ENCODE peak calls at places on chromosomes 16 and 17, in nine cellular contexts. N is bronchial epithelial cell; C is effector memory CD4-positive, alpha-beta T cell; U is BE2C; L is cardiac muscle cell; W is GM06990; K is mucosa of descending colon; X is colonic mucosa; M is CD8-positive, alpha-beta T cell. O is an unnamed sample. For H3K36me3, the result is how much of the 10 kb centered on the place peaks cover.

GRCh38 chr17:31561469-31562412 is 170.3 kb downstream of the RAB11FIP4 start:
- DNase-seq in N (no peak), C (no peak), U (no peak), L (no peak), W (no peak), K (no peak), X (peak), M (no peak), O (no peak)

GRCh38 chr16:56776562-56776961 is 46.6 kb downstream of the NUP93 start:
- DNase-seq in N (peak), C (no peak), U (peak), L (peak), W (no peak), K (no peak), X (no peak), M (no peak), O (peak)

GRCh38 chr16:81523387-81524115 is 78.9 kb downstream of the CMIP start:
- DNase-seq in N (peak), C (peak), U (no peak), L (peak), W (no peak), K (peak), X (no peak), M (no peak), O (peak)

GRCh38 chr17:14004927-14005630 is 64.2 kb upstream of the COX10 start:
- DNase-seq in N (peak), C (no peak), U (no peak), L (no peak), W (no peak), K (no peak), X (no peak), M (no peak), O (no peak)

GRCh38 chr17:65487990-65488389 is 73.5 kb downstream of the AXIN2 start:
- DNase-seq in N (no peak), C (no peak), U (no peak), L (no peak), W (no peak), K (no peak), X (no peak), M (no peak), O (no peak)

GRCh38 chr17:10059684-10060211 is 138.7 kb downstream of the GAS7 start:
- DNase-seq in N (no peak), C (no peak), U (no peak), L (peak), W (peak), K (no peak), X (no peak), M (no peak), O (no peak)

GRCh38 chr17:19510903-19511302 is 22.8 kb upstream of the SLC47A1 start:
- DNase-seq in N (no peak), C (no peak), U (no peak), L (no peak), W (no peak), K (no peak), X (no peak), M (no peak), O (no peak)

GRCh38 chr17:52965856-52966255 is 807.3 kb upstream of the CA10 start:
- DNase-seq in N (no peak), C (no peak), U (no peak), L (no peak), W (no peak), K (no peak), X (no peak), M (no peak), O (no peak)

GRCh38 chr16:13307861-13308260 is 406.5 kb downstream of the SHISA9 start:
- DNase-seq in N (no peak), C (no peak), U (no peak), L (no peak), W (no peak), K (no peak), X (no peak), M (no peak), O (no peak)

GRCh38 chr16:20918486-20919239 is 18.1 kb downstream of the LYRM1 start:
- DNase-seq in N (no peak), C (no peak), U (no peak), L (peak), W (no peak), K (no peak), X (no peak), M (no peak), O (peak)

GRCh38 chr17:74070374-74070773 is 133.1 kb upstream of the RPL38 start:
- DNase-seq in N (no peak), C (no peak), U (no peak), L (no peak), W (no peak), K (no peak), X (no peak), M (no peak), O (no peak)

GRCh38 chr16:66525396-66526180 is 24.3 kb downstream of the TK2 start:
- DNase-seq in N (no peak), C (no peak), U (no peak), L (peak), W (no peak), K (no peak), X (no peak), M (no peak), O (no peak)

GRCh38 chr16:85428899-85429775 is 184.0 kb upstream of the GSE1 start:
- DNase-seq in N (no peak), C (no peak), U (peak), L (no peak), W (no peak), K (peak), X (peak), M (no peak), O (peak)

GRCh38 chr17:64477849-64478248 is 19.0 kb downstream of the POLG2 start:
- DNase-seq in N (no peak), C (no peak), U (no peak), L (no peak), W (no peak), K (no peak), X (no peak), M (no peak), O (no peak)

GRCh38 chr16:71311553-71312158 is 22.5 kb upstream of the CMTR2 start:
- DNase-seq in N (no peak), C (no peak), U (peak), L (peak), W (peak), K (no peak), X (no peak), M (no peak), O (no peak)

GRCh38 chr17:71613996-71614395 is 506.8 kb upstream of the SOX9 start:
- DNase-seq in N (no peak), C (no peak), U (no peak), L (no peak), W (no peak), K (no peak), X (no peak), M (no peak), O (no peak)

GRCh38 chr17:49035470-49036269 is 38.5 kb downstream of the IGF2BP1 start:
- DNase-seq in N (no peak), C (no peak), U (peak), L (peak), W (peak), K (no peak), X (peak), M (no peak), O (peak)

GRCh38 chr16:526181-527014 is 1.1 kb upstream of the CAPN15 start:
- DNase-seq in N (peak), C (no peak), U (peak), L (peak), W (no peak), K (no peak), X (no peak), M (no peak), O (no peak)

GRCh38 chr17:73255671-73256181 is 6.0 kb downstream of the CPSF4L start:
- DNase-seq in N (peak), C (no peak), U (peak), L (peak), W (peak), K (no peak), X (peak), M (peak), O (no peak)

GRCh38 chr16:82386771-82387170 is 216.7 kb upstream of the MPHOSPH6 start:
- DNase-seq in N (no peak), C (no peak), U (no peak), L (no peak), W (no peak), K (no peak), X (no peak), M (no peak), O (no peak)

GRCh38 chr16:88783391-88784073 is 1.5 kb downstream of the PIEZO1 start:
- DNase-seq in N (peak), C (no peak), U (no peak), L (peak), W (no peak), K (peak), X (peak), M (no peak), O (no peak)

GRCh38 chr16:29989111-29989858 is 6.1 kb downstream of the HIRIP3 start:
- DNase-seq in N (no peak), C (no peak), U (no peak), L (no peak), W (no peak), K (no peak), X (no peak), M (no peak), O (no peak)

GRCh38 chr16:65480276-65480675 is 358.4 kb upstream of the CDH11 start:
- DNase-seq in N (no peak), C (no peak), U (no peak), L (no peak), W (no peak), K (no peak), X (no peak), M (no peak), O (no peak)

GRCh38 chr16:88923450-88923849 is 53.6 kb downstream of the CBFA2T3 start:
- DNase-seq in N (no peak), C (no peak), U (no peak), L (no peak), W (no peak), K (no peak), X (no peak), M (no peak), O (no peak)

GRCh38 chr16:85991425-85991824 is 92.5 kb downstream of the IRF8 start:
- DNase-seq in N (no peak), C (no peak), U (no peak), L (no peak), W (no peak), K (no peak), X (no peak), M (no peak), O (no peak)

GRCh38 chr16:81140930-81141780 is 45.0 kb upstream of the GCSH start:
- DNase-seq in N (no peak), C (no peak), U (no peak), L (no peak), W (no peak), K (no peak), X (no peak), M (no peak), O (no peak)

GRCh38 chr17:51013322-51013721 is 107.3 kb downstream of the SPAG9 start:
- DNase-seq in N (no peak), C (no peak), U (no peak), L (no peak), W (no peak), K (no peak), X (no peak), M (no peak), O (no peak)

GRCh38 chr16:55326261-55326802 is 2.3 kb downstream of the IRX6 start:
- DNase-seq in N (no peak), C (no peak), U (no peak), L (no peak), W (no peak), K (no peak), X (no peak), M (no peak), O (no peak)

GRCh38 chr17:42018339-42018738 is 1.1 kb upstream of the DNAJC7 start:
- DNase-seq in N (no peak), C (no peak), U (no peak), L (no peak), W (no peak), K (no peak), X (no peak), M (no peak), O (no peak)

GRCh38 chr17:7842950-7843535 is 9.0 kb downstream of the KDM6B start:
- DNase-seq in N (peak), C (no peak), U (peak), L (peak), W (no peak), K (peak), X (peak), M (peak), O (peak)

GRCh38 chr17:29625037-29625750 is 2.5 kb upstream of the CORO6 start:
- DNase-seq in N (peak), C (no peak), U (peak), L (peak), W (no peak), K (no peak), X (no peak), M (no peak), O (no peak)

GRCh38 chr17:28734712-28735241 is 6.2 kb downstream of the NEK8 start:
- DNase-seq in N (no peak), C (no peak), U (no peak), L (no peak), W (no peak), K (peak), X (no peak), M (no peak), O (no peak)

GRCh38 chr16:9869776-9870175 is 312.5 kb downstream of the GRIN2A start:
- DNase-seq in N (no peak), C (no peak), U (no peak), L (no peak), W (no peak), K (no peak), X (no peak), M (no peak), O (no peak)

GRCh38 chr16:31819948-31820347 is 53.7 kb upstream of the ZNF267 start:
- DNase-seq in N (no peak), C (no peak), U (no peak), L (no peak), W (no peak), K (no peak), X (no peak), M (no peak), O (no peak)

GRCh38 chr17:50076591-50077235 is 18.4 kb upstream of the PDK2 start:
- DNase-seq in N (no peak), C (no peak), U (peak), L (no peak), W (no peak), K (no peak), X (no peak), M (no peak), O (no peak)

GRCh38 chr17:38579934-38580333 is 25.8 kb downstream of the SRCIN1 start:
- DNase-seq in N (peak), C (no peak), U (peak), L (peak), W (no peak), K (no peak), X (no peak), M (no peak), O (no peak)

GRCh38 chr16:8628981-8629725 is 7.7 kb downstream of the METTL22 start:
- DNase-seq in N (no peak), C (no peak), U (no peak), L (no peak), W (no peak), K (no peak), X (no peak), M (no peak), O (no peak)
- H3K36me3 ChIP-seq in N (under half), C (half or more), U (half or more), L (half or more), W (under half), K (under half), X (under half), M (half or more), O (under half)

DNA sequence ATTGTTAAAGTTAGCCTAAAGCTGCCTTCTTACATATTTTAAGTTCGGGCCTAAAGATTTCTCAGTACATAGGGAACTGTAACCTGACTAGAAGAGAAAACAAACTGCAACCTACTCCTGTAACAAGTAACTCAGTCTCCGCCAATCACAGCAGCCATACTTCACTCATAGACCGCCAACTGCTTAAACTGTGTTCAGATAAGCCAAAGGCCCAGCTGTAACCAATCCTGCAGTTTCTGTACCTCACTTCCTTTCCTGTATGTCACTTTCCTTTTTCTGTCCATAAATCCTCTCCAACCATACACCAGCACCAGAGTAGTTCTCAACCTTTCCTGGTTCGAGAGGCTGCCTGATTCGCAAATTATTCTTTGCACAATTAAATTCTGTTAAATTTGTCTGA is 41.5 kb downstream of the GLG1 start:
- DNase-seq in N (no peak), C (no peak), U (no peak), L (no peak), W (no peak), K (no peak), X (no peak), M (no peak), O (no peak)
- H3K4me3 ChIP-seq in N (no peak), C (no peak), U (no peak), L (no peak), W (no peak), K (no peak), X (no peak), M (no peak), O (no peak)

GRCh38 chr16:27444470-27444869 is 42.5 kb downstream of the IL21R start:
- DNase-seq in N (no peak), C (no peak), U (no peak), L (no peak), W (no peak), K (no peak), X (no peak), M (no peak), O (no peak)
- H3K36me3 ChIP-seq in N (under half), C (half or more), U (under half), L (under half), W (half or more), K (under half), X (under half), M (under half), O (under half)

GRCh38 chr16:11684231-11685025 is 16.2 kb downstream of the SNN start:
- DNase-seq in N (no peak), C (no peak), U (no peak), L (no peak), W (no peak), K (no peak), X (no peak), M (no peak), O (no peak)
- H3K4me3 ChIP-seq in N (no peak), C (no peak), U (no peak), L (no peak), W (no peak), K (no peak), X (no peak), M (no peak), O (no peak)

GRCh38 chr17:80347536-80347935 is 67.4 kb upstream of the ENDOV start:
- DNase-seq in N (no peak), C (no peak), U (no peak), L (no peak), W (no peak), K (no peak), X (no peak), M (no peak), O (no peak)

GRCh38 chr17:80345841-80346497 is 69.0 kb upstream of the ENDOV start:
- DNase-seq in N (no peak), C (no peak), U (no peak), L (no peak), W (no peak), K (no peak), X (no peak), M (no peak), O (no peak)

GRCh38 chr17:80347948-80348351 is 67.0 kb upstream of the ENDOV start:
- DNase-seq in N (no peak), C (no peak), U (no peak), L (no peak), W (no peak), K (no peak), X (no peak), M (no peak), O (no peak)

GRCh38 chr17:80345321-80345720 is 69.6 kb upstream of the ENDOV start:
- DNase-seq in N (no peak), C (no peak), U (no peak), L (no peak), W (no peak), K (no peak), X (no peak), M (no peak), O (no peak)

DNA sequence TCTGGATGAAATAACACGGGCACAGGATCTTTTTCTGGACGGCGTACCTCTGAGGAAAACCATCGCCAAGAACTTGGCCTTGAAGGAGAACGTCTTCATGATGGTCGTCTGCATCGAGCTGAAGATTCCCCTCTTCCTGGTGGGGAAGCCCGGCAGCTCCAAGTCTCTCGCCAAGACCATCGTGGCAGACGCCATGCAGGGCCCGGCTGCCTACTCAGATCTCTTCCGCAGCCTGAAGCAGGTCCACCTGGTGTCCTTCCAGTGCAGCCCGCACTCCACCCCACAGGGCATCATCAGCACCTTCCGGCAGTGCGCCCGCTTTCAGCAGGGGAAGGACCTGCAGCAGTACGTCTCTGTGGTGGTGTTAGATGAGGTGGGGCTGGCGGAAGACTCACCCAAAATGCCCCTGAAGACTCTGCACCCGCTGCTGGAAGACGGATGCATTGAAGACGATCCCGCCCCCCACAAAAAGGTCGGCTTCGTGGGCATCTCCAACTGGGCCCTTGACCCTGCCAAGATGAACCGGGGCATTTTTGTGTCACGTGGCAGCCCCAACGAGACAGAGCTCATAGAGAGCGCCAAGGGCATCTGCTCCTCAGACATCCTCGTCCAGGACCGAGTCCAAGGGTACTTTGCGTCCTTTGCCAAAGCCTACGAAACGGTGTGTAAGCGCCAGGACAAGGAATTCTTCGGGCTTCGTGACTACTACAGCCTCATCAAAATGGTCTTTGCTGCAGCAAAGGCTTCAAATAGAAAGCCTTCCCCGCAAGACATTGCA is 68.3 kb upstream of the ENDOV start:
- DNase-seq in N (no peak), C (no peak), U (no peak), L (no peak), W (no peak), K (no peak), X (no peak), M (no peak), O (no peak)
- H3K36me3 ChIP-seq in N (under half), C (half or more), U (under half), L (under half), W (half or more), K (under half), X (half or more), M (half or more), O (under half)

GRCh38 chr17:82592751-82593589 is 55.3 kb downstream of the WDR45B start:
- DNase-seq in N (peak), C (peak), U (peak), L (peak), W (no peak), K (peak), X (peak), M (peak), O (peak)
- H3K4me3 ChIP-seq in N (peak), C (peak), U (peak), L (no peak), W (peak), K (peak), X (peak), M (peak), O (peak)

GRCh38 chr17:75822800-75823166 is 21.4 kb downstream of the UNC13D start:
- DNase-seq in N (no peak), C (no peak), U (no peak), L (no peak), W (peak), K (no peak), X (no peak), M (no peak), O (no peak)

GRCh38 chr17:75822119-75822799 is 21.9 kb downstream of the UNC13D start:
- DNase-seq in N (no peak), C (no peak), U (peak), L (no peak), W (peak), K (no peak), X (peak), M (peak), O (peak)

GRCh38 chr17:75824591-75825518 is 19.3 kb downstream of the UNC13D start:
- DNase-seq in N (no peak), C (no peak), U (peak), L (no peak), W (peak), K (peak), X (no peak), M (no peak), O (no peak)

GRCh38 chr17:75824050-75824552 is 20.1 kb downstream of the UNC13D start:
- DNase-seq in N (no peak), C (no peak), U (no peak), L (no peak), W (peak), K (no peak), X (no peak), M (no peak), O (no peak)

GRCh38 chr17:75823257-75824041 is 20.8 kb downstream of the UNC13D start:
- DNase-seq in N (no peak), C (no peak), U (peak), L (no peak), W (peak), K (no peak), X (no peak), M (no peak), O (peak)
- H3K36me3 ChIP-seq in N (under half), C (half or more), U (under half), L (under half), W (under half), K (under half), X (under half), M (under half), O (under half)

GRCh38 chr17:15947331-15947730 is 2.4 kb downstream of the ADORA2B start:
- DNase-seq in N (peak), C (no peak), U (no peak), L (peak), W (no peak), K (peak), X (peak), M (no peak), O (no peak)
- H3K4me3 ChIP-seq in N (peak), C (no peak), U (no peak), L (no peak), W (no peak), K (no peak), X (no peak), M (no peak), O (no peak)

GRCh38 chr17:43344700-43345099 is 54.1 kb upstream of the ARL4D start:
- DNase-seq in N (no peak), C (no peak), U (no peak), L (no peak), W (no peak), K (no peak), X (no peak), M (no peak), O (peak)
- H3K36me3 ChIP-seq in N (under half), C (under half), U (under half), L (under half), W (under half), K (under half), X (under half), M (under half), O (under half)